ENCODE peak calls at places on chromosomes 3 and 15, in four cellular contexts. One of them, this sample, is unnamed.

GRCh38 chr3:133479895-133480669 is 80.2 kb downstream of the BFSP2 start:
- DNase-seq in epithelial cell of proximal tubule: no peak
- DNase-seq in BJ: no peak
- DNase-seq in Peyer's patch: no peak
- DNase-seq in this sample: peak

GRCh38 chr3:42256135-42256819 is 9.7 kb downstream of the CCK start:
- DNase-seq in BJ: no peak
- DNase-seq in epithelial cell of proximal tubule: peak
- DNase-seq in Peyer's patch: no peak
- DNase-seq in this sample: no peak

GRCh38 chr3:6262035-6262434 is 598.9 kb upstream of the GRM7 start:
- DNase-seq in Peyer's patch: no peak
- DNase-seq in BJ: no peak
- DNase-seq in epithelial cell of proximal tubule: no peak
- DNase-seq in this sample: no peak

GRCh38 chr3:42557849-42558248 is 23.9 kb downstream of the SEC22C start:
- DNase-seq in epithelial cell of proximal tubule: no peak
- DNase-seq in BJ: no peak
- DNase-seq in Peyer's patch: no peak
- DNase-seq in this sample: no peak

GRCh38 chr3:14516738-14517345 is 23.3 kb downstream of the GRIP2 start:
- DNase-seq in Peyer's patch: peak
- DNase-seq in epithelial cell of proximal tubule: no peak
- DNase-seq in BJ: no peak
- DNase-seq in this sample: no peak

GRCh38 chr3:179739816-179740594 is 87.2 kb downstream of the USP13 start:
- DNase-seq in epithelial cell of proximal tubule: no peak
- DNase-seq in Peyer's patch: no peak
- DNase-seq in BJ: no peak
- DNase-seq in this sample: no peak

GRCh38 chr3:24475945-24476344 is 18.7 kb downstream of the THRB start:
- DNase-seq in BJ: no peak
- DNase-seq in epithelial cell of proximal tubule: no peak
- DNase-seq in Peyer's patch: no peak
- DNase-seq in this sample: no peak

GRCh38 chr15:80152896-80153876 is at the start of gene FAH:
- DNase-seq in Peyer's patch: no peak
- DNase-seq in BJ: peak
- DNase-seq in epithelial cell of proximal tubule: no peak
- DNase-seq in this sample: peak

GRCh38 chr3:2810723-2811122 is 299.5 kb downstream of the IL5RA start:
- DNase-seq in BJ: no peak
- DNase-seq in Peyer's patch: no peak
- DNase-seq in epithelial cell of proximal tubule: no peak
- DNase-seq in this sample: no peak

GRCh38 chr15:25422021-25422420 is 16.8 kb downstream of the UBE3A start:
- DNase-seq in epithelial cell of proximal tubule: no peak
- DNase-seq in BJ: peak
- DNase-seq in Peyer's patch: no peak
- DNase-seq in this sample: no peak

GRCh38 chr15:96392380-96393208 is 62.1 kb downstream of the NR2F2 start:
- DNase-seq in Peyer's patch: no peak
- DNase-seq in BJ: no peak
- DNase-seq in epithelial cell of proximal tubule: no peak
- DNase-seq in this sample: no peak

GRCh38 chr3:100425321-100425720 is 24.0 kb downstream of the LNP1 start:
- DNase-seq in BJ: no peak
- DNase-seq in epithelial cell of proximal tubule: no peak
- DNase-seq in Peyer's patch: no peak
- DNase-seq in this sample: no peak

GRCh38 chr15:55884223-55884622 is 109.2 kb downstream of the NEDD4 start:
- DNase-seq in BJ: no peak
- DNase-seq in Peyer's patch: no peak
- DNase-seq in epithelial cell of proximal tubule: no peak
- DNase-seq in this sample: no peak

DNA sequence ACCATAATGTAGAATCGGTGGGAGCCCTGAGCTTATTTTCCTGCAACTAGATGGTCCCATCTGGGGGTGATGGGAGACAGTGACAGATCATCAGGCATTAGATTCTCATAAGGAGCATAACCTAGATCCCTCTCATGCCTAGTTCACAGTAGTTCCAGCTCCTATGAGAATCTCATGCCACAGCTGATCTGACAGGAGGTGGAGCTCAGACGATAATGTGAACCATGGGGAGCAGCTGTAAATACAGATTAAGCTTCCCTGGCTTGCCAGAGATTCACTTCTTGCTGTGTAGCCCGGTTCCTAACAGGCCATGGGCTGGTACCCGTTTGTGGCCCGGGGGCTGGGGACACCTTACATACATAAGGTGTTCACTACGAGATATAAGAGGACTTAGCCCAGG is 67.5 kb upstream of the LRRFIP2 start:
- DNase-seq in BJ: no peak
- DNase-seq in Peyer's patch: no peak
- DNase-seq in epithelial cell of proximal tubule: no peak
- DNase-seq in this sample: no peak
- H3K4me3 ChIP-seq in BJ: no peak
- H3K4me3 ChIP-seq in Peyer's patch: peak
- H3K4me3 ChIP-seq in epithelial cell of proximal tubule: peak
- H3K4me3 ChIP-seq in this sample: no peak

DNA sequence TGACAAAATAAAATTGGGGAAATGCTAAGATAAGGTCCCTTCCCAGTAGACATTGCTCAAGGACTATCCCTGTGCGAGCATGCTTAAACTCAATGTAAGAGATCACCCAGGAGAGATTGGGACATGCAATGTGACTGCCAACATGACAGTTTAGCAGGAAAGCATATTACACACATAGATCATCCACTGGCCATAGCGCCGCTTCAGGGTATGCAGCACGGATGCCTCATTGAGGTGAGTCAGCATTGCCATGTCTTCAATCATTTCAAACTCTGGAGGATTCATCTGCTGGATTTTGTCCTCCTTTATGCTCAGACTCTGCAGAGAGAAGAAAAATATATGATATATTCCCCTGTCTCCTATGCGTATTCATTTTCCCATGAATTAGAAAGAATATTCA is 8.9 kb downstream of the MYH15 start:
- DNase-seq in Peyer's patch: no peak
- DNase-seq in BJ: no peak
- DNase-seq in epithelial cell of proximal tubule: no peak
- DNase-seq in this sample: no peak
- H3K4me3 ChIP-seq in Peyer's patch: no peak
- H3K4me3 ChIP-seq in BJ: no peak
- H3K4me3 ChIP-seq in epithelial cell of proximal tubule: no peak
- H3K4me3 ChIP-seq in this sample: no peak

GRCh38 chr3:50230106-50230832 is 5.7 kb upstream of the GNAI2 start:
- DNase-seq in Peyer's patch: no peak
- DNase-seq in BJ: no peak
- DNase-seq in epithelial cell of proximal tubule: no peak
- DNase-seq in this sample: no peak

GRCh38 chr3:50233176-50233575 is 2.8 kb upstream of the GNAI2 start:
- DNase-seq in epithelial cell of proximal tubule: no peak
- DNase-seq in Peyer's patch: no peak
- DNase-seq in BJ: no peak
- DNase-seq in this sample: no peak

GRCh38 chr3:50229490-50229889 is 6.5 kb upstream of the GNAI2 start:
- DNase-seq in epithelial cell of proximal tubule: no peak
- DNase-seq in BJ: no peak
- DNase-seq in Peyer's patch: no peak
- DNase-seq in this sample: no peak

GRCh38 chr3:50231581-50231980 is 4.4 kb upstream of the GNAI2 start:
- DNase-seq in Peyer's patch: no peak
- DNase-seq in epithelial cell of proximal tubule: no peak
- DNase-seq in BJ: no peak
- DNase-seq in this sample: no peak

GRCh38 chr3:50230833-50231125 is 5.2 kb upstream of the GNAI2 start:
- DNase-seq in epithelial cell of proximal tubule: no peak
- DNase-seq in BJ: no peak
- DNase-seq in Peyer's patch: no peak
- DNase-seq in this sample: no peak
- H3K4me3 ChIP-seq in epithelial cell of proximal tubule: no peak
- H3K4me3 ChIP-seq in BJ: no peak
- H3K4me3 ChIP-seq in Peyer's patch: no peak
- H3K4me3 ChIP-seq in this sample: no peak

DNA sequence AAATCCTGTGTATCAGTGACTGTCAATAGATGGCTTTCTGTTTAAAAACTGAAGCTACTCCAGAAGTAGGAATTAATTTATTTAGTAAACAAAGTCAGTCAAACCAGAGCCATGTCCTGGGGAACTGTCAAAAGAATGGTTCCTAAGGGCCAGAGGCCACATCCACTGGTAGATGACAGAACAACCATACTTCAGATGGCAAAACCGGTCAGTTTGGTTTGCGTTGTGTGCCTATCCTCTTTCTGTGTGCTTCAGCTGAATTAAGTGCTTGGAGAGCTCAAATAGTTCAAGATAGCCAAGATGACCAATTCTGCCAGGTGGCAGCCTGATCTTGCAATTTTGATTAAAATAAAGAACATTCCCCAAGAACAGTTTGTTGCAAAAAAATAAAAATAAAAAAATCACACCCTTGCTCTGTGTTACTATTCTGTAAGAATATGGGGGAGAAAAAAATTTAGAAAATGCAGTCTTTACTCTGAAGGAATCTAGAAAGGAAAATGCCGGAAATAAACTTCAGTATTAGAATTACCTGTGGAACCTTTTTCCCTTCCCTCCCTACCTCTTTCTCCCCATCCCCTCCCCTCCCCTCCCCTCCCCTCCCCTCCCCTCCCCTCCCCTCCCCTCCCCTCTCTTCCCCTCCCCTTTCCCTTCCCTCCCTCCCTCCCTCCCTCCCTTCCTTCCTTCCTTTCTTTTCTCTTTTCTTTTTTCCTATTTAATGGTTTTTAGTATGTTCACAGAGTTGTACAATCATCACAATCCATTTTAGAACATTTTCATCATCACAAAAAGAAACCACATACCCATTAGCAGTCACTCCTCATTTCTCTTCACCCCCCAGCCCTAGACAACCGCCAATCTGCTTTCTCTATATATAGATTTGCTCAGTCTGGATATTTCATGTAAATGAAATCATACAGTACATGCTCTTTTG is 2.6 kb downstream of the MAP3K13 start:
- DNase-seq in Peyer's patch: no peak
- DNase-seq in epithelial cell of proximal tubule: no peak
- DNase-seq in BJ: no peak
- DNase-seq in this sample: no peak
- H3K4me3 ChIP-seq in Peyer's patch: no peak
- H3K4me3 ChIP-seq in epithelial cell of proximal tubule: no peak
- H3K4me3 ChIP-seq in BJ: no peak
- H3K4me3 ChIP-seq in this sample: no peak

DNA sequence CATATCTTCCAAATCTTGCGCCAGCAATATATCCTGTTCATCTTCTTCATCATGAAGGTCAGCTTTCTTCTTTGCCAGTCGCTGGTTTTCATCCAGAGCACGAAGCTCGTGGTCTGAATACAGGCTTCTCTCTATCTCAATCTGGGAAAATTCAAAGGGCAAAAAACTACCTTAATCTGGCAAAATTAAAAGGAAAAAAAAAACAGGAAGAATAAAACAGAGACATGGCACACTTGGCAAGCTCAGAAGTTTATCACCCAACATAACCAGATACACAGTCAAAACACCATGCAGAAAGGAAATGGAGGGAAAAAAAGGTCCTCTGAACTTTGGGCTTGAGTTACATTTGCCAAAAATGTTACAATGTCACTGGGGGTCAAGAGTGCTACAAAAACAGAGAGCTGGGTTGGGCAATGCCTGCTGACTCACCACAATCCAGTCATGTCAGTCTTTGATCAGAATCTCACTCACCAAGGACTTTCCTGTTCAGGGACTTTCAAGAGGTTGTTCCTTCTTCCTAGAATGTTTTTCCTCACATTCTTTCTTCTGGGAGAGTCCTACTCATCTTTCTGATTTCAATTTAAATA is 1.5 kb downstream of the MRPL46 start:
- DNase-seq in Peyer's patch: no peak
- DNase-seq in BJ: peak
- DNase-seq in epithelial cell of proximal tubule: peak
- DNase-seq in this sample: no peak
- H3K4me3 ChIP-seq in Peyer's patch: no peak
- H3K4me3 ChIP-seq in BJ: no peak
- H3K4me3 ChIP-seq in epithelial cell of proximal tubule: peak
- H3K4me3 ChIP-seq in this sample: no peak

GRCh38 chr15:70474367-70474681 is 289.0 kb downstream of the UACA start:
- DNase-seq in BJ: no peak
- DNase-seq in Peyer's patch: no peak
- DNase-seq in epithelial cell of proximal tubule: no peak
- DNase-seq in this sample: no peak
- H3K4me3 ChIP-seq in BJ: no peak
- H3K4me3 ChIP-seq in Peyer's patch: no peak
- H3K4me3 ChIP-seq in epithelial cell of proximal tubule: no peak
- H3K4me3 ChIP-seq in this sample: no peak